ENCODE peak calls at places on chromosomes 5 and 9, in eight cellular contexts. W, I, Y, G, E, F, S and A are unnamed samples.

GRCh38 chr5:177023247-177023703 is 779 bp downstream of the ZNF346 start:
- DNase-seq in W (no peak), I (no peak), Y (no peak), G (no peak), E (peak), F (peak), S (no peak), A (no peak)

GRCh38 chr9:129011761-129012281 is 16.3 kb downstream of the SH3GLB2 start:
- DNase-seq in W (no peak), I (no peak), Y (no peak), G (no peak), E (no peak), F (no peak), S (no peak), A (no peak)

GRCh38 chr9:16642421-16643109 is 227.9 kb downstream of the BNC2 start:
- DNase-seq in W (no peak), I (no peak), Y (no peak), G (no peak), E (no peak), F (peak), S (no peak), A (no peak)

GRCh38 chr5:106140101-106140500 is 1530.6 kb downstream of the EFNA5 start:
- DNase-seq in W (no peak), I (no peak), Y (no peak), G (no peak), E (no peak), F (peak), S (no peak), A (no peak)

GRCh38 chr9:127991017-127991756 is 10.4 kb upstream of the EEIG1 start:
- DNase-seq in W (peak), I (no peak), Y (no peak), G (no peak), E (peak), F (no peak), S (no peak), A (no peak)

GRCh38 chr9:127572961-127573727 is 38.9 kb upstream of the STXBP1 start:
- DNase-seq in W (no peak), I (no peak), Y (peak), G (no peak), E (no peak), F (peak), S (no peak), A (no peak)

GRCh38 chr5:123549256-123549904 is 37.4 kb downstream of the CSNK1G3 start:
- DNase-seq in W (no peak), I (no peak), Y (no peak), G (peak), E (peak), F (no peak), S (no peak), A (no peak)

GRCh38 chr9:108883085-108883484 is 21.0 kb downstream of the ACTL7A start:
- DNase-seq in W (no peak), I (no peak), Y (no peak), G (no peak), E (no peak), F (no peak), S (no peak), A (no peak)

GRCh38 chr5:61919920-61920319 is 386.1 kb upstream of the KIF2A start:
- DNase-seq in W (peak), I (no peak), Y (no peak), G (no peak), E (no peak), F (peak), S (no peak), A (no peak)

GRCh38 chr5:176538505-176538806 is 1.3 kb upstream of the RNF44 start:
- DNase-seq in W (no peak), I (no peak), Y (no peak), G (peak), E (no peak), F (no peak), S (no peak), A (no peak)

GRCh38 chr5:3181641-3182040 is 414.0 kb upstream of the IRX1 start:
- DNase-seq in W (no peak), I (no peak), Y (no peak), G (no peak), E (no peak), F (no peak), S (no peak), A (no peak)

GRCh38 chr9:89538874-89539273 is 41.0 kb upstream of the SEMA4D start:
- DNase-seq in W (peak), I (no peak), Y (no peak), G (no peak), E (no peak), F (no peak), S (no peak), A (no peak)

GRCh38 chr9:105901514-105902109 is 207.3 kb downstream of the TMEM38B start:
- DNase-seq in W (no peak), I (no peak), Y (peak), G (peak), E (no peak), F (peak), S (no peak), A (no peak)

GRCh38 chr9:134386951-134387831 is 60.9 kb downstream of the RXRA start:
- DNase-seq in W (peak), I (peak), Y (no peak), G (no peak), E (no peak), F (no peak), S (no peak), A (no peak)

GRCh38 chr9:3329361-3329760 is 196.4 kb downstream of the RFX3 start:
- DNase-seq in W (no peak), I (no peak), Y (no peak), G (no peak), E (no peak), F (peak), S (no peak), A (no peak)

GRCh38 chr5:34534237-34535108 is 121.7 kb upstream of the RAI14 start:
- DNase-seq in W (no peak), I (no peak), Y (peak), G (no peak), E (no peak), F (peak), S (no peak), A (no peak)

GRCh38 chr5:99922386-99922785 is 612.8 kb upstream of the FAM174A start:
- DNase-seq in W (no peak), I (no peak), Y (no peak), G (no peak), E (no peak), F (no peak), S (no peak), A (no peak)

GRCh38 chr5:80871541-80871961 is 88.6 kb upstream of the RASGRF2 start:
- DNase-seq in W (no peak), I (no peak), Y (peak), G (no peak), E (no peak), F (peak), S (no peak), A (no peak)

GRCh38 chr9:101369286-101369685 is 15.5 kb downstream of the BAAT start:
- DNase-seq in W (no peak), I (no peak), Y (peak), G (no peak), E (no peak), F (peak), S (no peak), A (no peak)

GRCh38 chr5:43616535-43616934 is 13.6 kb downstream of the NNT start:
- DNase-seq in W (no peak), I (no peak), Y (no peak), G (no peak), E (no peak), F (no peak), S (no peak), A (no peak)

GRCh38 chr5:159104058-159104651 is 4.4 kb upstream of the EBF1 start:
- DNase-seq in W (no peak), I (peak), Y (no peak), G (no peak), E (no peak), F (no peak), S (no peak), A (no peak)

GRCh38 chr9:97502222-97502983 is 937 bp downstream of the TMOD1 start:
- DNase-seq in W (no peak), I (no peak), Y (no peak), G (peak), E (peak), F (no peak), S (no peak), A (peak)

GRCh38 chr5:6633469-6634326 is 458 bp downstream of the SRD5A1 start:
- DNase-seq in W (no peak), I (peak), Y (peak), G (peak), E (peak), F (no peak), S (no peak), A (peak)

GRCh38 chr5:124634820-124635323 is 111.6 kb downstream of the ZNF608 start:
- DNase-seq in W (no peak), I (no peak), Y (no peak), G (no peak), E (no peak), F (peak), S (no peak), A (no peak)

GRCh38 chr9:87557996-87558395 is 60.3 kb downstream of the DAPK1 start:
- DNase-seq in W (no peak), I (no peak), Y (no peak), G (no peak), E (no peak), F (peak), S (no peak), A (no peak)

GRCh38 chr5:10400834-10401233 is 40.8 kb upstream of the ROPN1L start:
- DNase-seq in W (no peak), I (no peak), Y (no peak), G (no peak), E (no peak), F (no peak), S (no peak), A (no peak)

GRCh38 chr5:131825404-131826013 is 28.7 kb upstream of the FNIP1 start:
- DNase-seq in W (no peak), I (no peak), Y (no peak), G (no peak), E (no peak), F (no peak), S (no peak), A (no peak)

GRCh38 chr9:136944094-136944518 is 432 bp downstream of the FBXW5 start:
- DNase-seq in W (no peak), I (peak), Y (peak), G (peak), E (no peak), F (peak), S (no peak), A (no peak)

GRCh38 chr5:134506054-134507039 is 19.1 kb upstream of the JADE2 start:
- DNase-seq in W (no peak), I (peak), Y (peak), G (no peak), E (no peak), F (no peak), S (no peak), A (peak)

GRCh38 chr9:93268551-93269314 is 84.8 kb downstream of the WNK2 start:
- DNase-seq in W (peak), I (peak), Y (no peak), G (no peak), E (peak), F (no peak), S (no peak), A (no peak)

GRCh38 chr5:142618125-142618524 is 67.8 kb downstream of the FGF1 start:
- DNase-seq in W (no peak), I (no peak), Y (peak), G (no peak), E (no peak), F (peak), S (no peak), A (no peak)

GRCh38 chr9:127178646-127179632 is 56.5 kb upstream of the ANGPTL2 start:
- DNase-seq in W (no peak), I (peak), Y (no peak), G (no peak), E (no peak), F (no peak), S (no peak), A (no peak)

GRCh38 chr5:24073097-24073496 is 565.7 kb downstream of the PRDM9 start:
- DNase-seq in W (no peak), I (no peak), Y (no peak), G (no peak), E (no peak), F (no peak), S (no peak), A (no peak)

GRCh38 chr5:545641-546375 is 21.6 kb upstream of the SLC9A3 start:
- DNase-seq in W (no peak), I (no peak), Y (no peak), G (no peak), E (no peak), F (no peak), S (no peak), A (no peak)

GRCh38 chr9:31390352-31391025 is 994.0 kb upstream of the ACO1 start:
- DNase-seq in W (no peak), I (no peak), Y (no peak), G (no peak), E (no peak), F (no peak), S (no peak), A (no peak)

GRCh38 chr5:10719965-10720364 is 41.1 kb downstream of the DAP start:
- DNase-seq in W (no peak), I (no peak), Y (no peak), G (no peak), E (no peak), F (peak), S (no peak), A (no peak)

GRCh38 chr5:74212336-74212735 is 428.2 kb downstream of the ENC1 start:
- DNase-seq in W (no peak), I (no peak), Y (peak), G (peak), E (no peak), F (no peak), S (no peak), A (no peak)

GRCh38 chr5:127358782-127359181 is 68.2 kb downstream of the MEGF10 start:
- DNase-seq in W (no peak), I (no peak), Y (peak), G (no peak), E (no peak), F (no peak), S (no peak), A (no peak)

GRCh38 chr5:127799293-127799905 is 96.2 kb downstream of the CCDC192 start:
- DNase-seq in W (no peak), I (no peak), Y (no peak), G (no peak), E (no peak), F (no peak), S (no peak), A (no peak)